ENCODE peak calls at places on chromosomes 5 and 9, in five cellular contexts. J is IMR-90, C is choroid plexus epithelial cell, Q is tibial artery, N is breast epithelium. W is an unnamed sample.

GRCh38 chr5:156438076-156438475 is 111.1 kb downstream of the SGCD start:
- DNase-seq in Q (no peak), J (no peak), C (no peak), N (no peak), W (no peak)

GRCh38 chr5:73447234-73448071 is 1.1 kb downstream of the FOXD1 start:
- DNase-seq in C (peak), N (no peak), J (peak), Q (no peak), W (no peak)

GRCh38 chr5:169071-169727 is 22.1 kb upstream of the LRRC14B start:
- DNase-seq in N (peak), Q (peak), C (peak), J (peak), W (peak)

GRCh38 chr5:150137168-150137957 is 18.3 kb downstream of the PDGFRB start:
- DNase-seq in J (peak), N (no peak), C (peak), Q (no peak), W (no peak)

GRCh38 chr5:138824516-138824915 is 50.6 kb downstream of the LRRTM2 start:
- DNase-seq in C (no peak), J (peak), Q (no peak), N (no peak), W (no peak)

GRCh38 chr9:128689293-128689770 is 310 bp downstream of the SET start:
- DNase-seq in Q (peak), J (no peak), N (peak), C (no peak), W (no peak)

GRCh38 chr9:125574136-125574877 is 132.7 kb downstream of the MAPKAP1 start:
- DNase-seq in J (no peak), C (no peak), N (no peak), Q (no peak), W (no peak)

GRCh38 chr9:115883467-115884329 is 269.9 kb upstream of the PAPPA start:
- DNase-seq in N (peak), Q (no peak), J (peak), C (peak), W (no peak)

GRCh38 chr5:8993031-8993430 is 552.8 kb downstream of the SEMA5A start:
- DNase-seq in C (peak), J (no peak), N (no peak), Q (no peak), W (no peak)

GRCh38 chr5:150022163-150022540 is 21.6 kb downstream of the HMGXB3 start:
- DNase-seq in Q (no peak), C (peak), J (peak), N (no peak), W (no peak)

GRCh38 chr5:3595102-3595961 is at the start of gene IRX1:
- DNase-seq in N (peak), J (no peak), C (no peak), Q (no peak), W (no peak)

GRCh38 chr5:119274767-119275130 is 81.1 kb upstream of the TNFAIP8 start:
- DNase-seq in N (no peak), Q (no peak), J (peak), C (peak), W (no peak)

GRCh38 chr5:118687671-118688621 is 300.4 kb downstream of the DTWD2 start:
- DNase-seq in N (no peak), Q (no peak), C (peak), J (no peak), W (no peak)

GRCh38 chr5:116521173-116521872 is 53.3 kb downstream of the SEMA6A start:
- DNase-seq in J (no peak), Q (no peak), C (no peak), N (no peak), W (no peak)

GRCh38 chr5:8517461-8517860 is 648.5 kb downstream of the MTRR start:
- DNase-seq in C (peak), J (peak), N (no peak), Q (no peak), W (no peak)

GRCh38 chr5:110757118-110757729 is 18.4 kb downstream of the SLC25A46 start:
- DNase-seq in C (peak), J (peak), Q (no peak), N (no peak), W (no peak)

GRCh38 chr9:3962467-3962866 is 337.4 kb downstream of the GLIS3 start:
- DNase-seq in Q (no peak), C (peak), J (peak), N (no peak), W (no peak)

GRCh38 chr9:32426278-32426939 is 42.0 kb downstream of the ACO1 start:
- DNase-seq in J (peak), C (peak), N (no peak), Q (no peak), W (no peak)

GRCh38 chr9:130693101-130693425 is 517 bp upstream of the EXOSC2 start:
- DNase-seq in J (no peak), Q (no peak), C (no peak), N (no peak), W (no peak)

GRCh38 chr9:130693426-130694191 is at the start of gene EXOSC2:
- DNase-seq in Q (peak), J (peak), C (peak), N (peak), W (peak)

GRCh38 chr9:130694205-130694604 is 625 bp downstream of the EXOSC2 start:
- DNase-seq in J (no peak), C (no peak), N (no peak), Q (no peak), W (no peak)

GRCh38 chr9:130689937-130690700 is 3.5 kb upstream of the EXOSC2 start:
- DNase-seq in N (peak), J (peak), C (peak), Q (peak), W (no peak)

GRCh38 chr9:130692365-130692764 is 1.2 kb upstream of the EXOSC2 start:
- DNase-seq in Q (no peak), N (no peak), C (peak), J (no peak), W (no peak)
- TF ChIP-seq CTCF in Q (no peak), N (no peak), C (peak), J (peak), W (no peak)

DNA sequence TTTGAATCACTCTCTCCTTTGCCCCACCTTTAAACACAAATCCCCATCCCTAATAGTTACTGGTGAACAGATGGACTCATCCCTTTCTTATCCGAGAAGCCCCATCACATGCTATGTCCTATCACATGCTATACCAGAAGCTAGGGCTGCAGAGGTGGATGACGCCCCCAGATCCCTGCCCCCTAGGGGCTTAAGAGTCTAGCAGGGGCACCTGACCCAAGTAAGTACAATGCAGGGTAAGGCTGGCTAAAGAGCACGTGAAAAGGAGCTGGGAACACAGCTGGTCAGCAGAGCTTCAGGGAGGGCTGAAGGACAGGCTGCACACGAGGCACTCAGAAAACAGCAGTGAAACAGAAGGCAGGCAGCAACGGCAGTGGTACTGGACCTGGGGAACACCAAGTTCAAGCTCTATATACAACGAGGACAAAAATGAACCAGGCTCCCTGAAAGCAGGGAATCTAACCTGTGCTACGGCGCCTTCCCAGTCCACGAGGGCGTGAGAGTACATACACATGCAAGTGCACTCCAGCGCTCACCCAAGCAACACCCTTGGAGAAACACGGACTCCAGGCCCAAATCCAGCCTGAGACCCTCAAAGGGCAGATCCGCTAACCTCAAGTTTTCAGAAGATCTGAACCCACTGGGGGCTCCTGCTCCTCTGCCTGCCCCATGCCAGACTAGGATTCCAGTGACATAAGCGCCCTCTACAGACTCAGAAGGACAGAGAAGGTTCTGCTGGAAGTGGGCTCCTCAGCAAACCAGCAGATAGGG is 57.5 kb downstream of the PSMB7 start:
- DNase-seq in J (no peak), Q (no peak), C (peak), N (no peak), W (no peak)
- TF ChIP-seq CTCF in J (no peak), Q (no peak), C (peak), N (no peak), W (no peak)

DNA sequence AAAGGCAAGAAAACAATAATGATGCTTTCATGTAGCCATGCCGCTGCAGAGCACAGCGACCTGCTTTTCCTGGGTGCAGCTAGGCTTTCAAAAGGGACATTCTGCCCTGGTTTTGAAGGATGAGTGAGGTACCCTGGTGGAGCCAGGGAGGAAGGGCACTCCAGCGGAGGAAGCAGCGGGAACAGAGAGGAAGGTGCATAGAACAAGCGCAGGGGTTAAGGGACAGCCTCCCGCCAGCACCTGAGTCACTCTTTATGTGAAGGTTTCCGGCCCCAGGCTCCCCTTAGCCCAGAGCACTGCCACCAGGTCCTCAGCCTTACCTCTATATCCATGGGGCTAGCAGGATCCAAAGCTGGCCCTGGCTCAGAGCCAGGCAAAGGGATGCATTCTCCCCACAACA is 221.1 kb downstream of the CDK5RAP2 start:
- DNase-seq in N (no peak), Q (no peak), J (no peak), C (no peak), W (no peak)
- TF ChIP-seq CTCF in N (no peak), Q (no peak), J (no peak), C (no peak), W (no peak)

DNA sequence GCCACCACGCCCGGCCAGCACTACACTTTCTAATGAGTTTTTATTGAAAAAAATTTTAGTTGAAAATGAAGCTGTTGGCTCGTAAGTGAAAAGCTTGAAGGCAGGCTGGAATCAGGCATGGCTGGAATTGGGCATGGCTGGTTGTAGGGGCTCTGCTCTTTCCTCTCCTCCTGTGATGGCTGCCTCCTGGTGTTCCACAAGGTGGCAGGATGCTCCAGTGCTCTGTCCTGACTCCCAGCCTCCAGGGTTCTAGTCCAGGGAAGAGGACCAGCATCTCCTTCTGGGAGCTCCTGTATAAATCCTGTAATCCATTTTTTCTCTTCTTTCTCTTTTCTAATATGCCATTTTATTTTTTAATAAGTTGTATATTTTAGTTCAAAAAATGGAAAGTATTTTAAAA is 57.2 kb upstream of the DHFR start:
- DNase-seq in N (no peak), Q (no peak), J (peak), C (peak), W (no peak)
- TF ChIP-seq CTCF in N (no peak), Q (no peak), J (peak), C (peak), W (no peak)

GRCh38 chr5:131786900-131787692 is 9.7 kb downstream of the FNIP1 start:
- DNase-seq in J (no peak), C (no peak), Q (no peak), N (no peak), W (no peak)

GRCh38 chr5:131786036-131786435 is 10.8 kb downstream of the FNIP1 start:
- DNase-seq in J (no peak), N (no peak), Q (no peak), C (no peak), W (no peak)

GRCh38 chr5:131783874-131784273 is 12.9 kb downstream of the FNIP1 start:
- DNase-seq in C (no peak), J (no peak), N (no peak), Q (no peak), W (no peak)

GRCh38 chr5:131783357-131783756 is 13.5 kb downstream of the FNIP1 start:
- DNase-seq in N (no peak), Q (no peak), C (no peak), J (no peak), W (no peak)

DNA sequence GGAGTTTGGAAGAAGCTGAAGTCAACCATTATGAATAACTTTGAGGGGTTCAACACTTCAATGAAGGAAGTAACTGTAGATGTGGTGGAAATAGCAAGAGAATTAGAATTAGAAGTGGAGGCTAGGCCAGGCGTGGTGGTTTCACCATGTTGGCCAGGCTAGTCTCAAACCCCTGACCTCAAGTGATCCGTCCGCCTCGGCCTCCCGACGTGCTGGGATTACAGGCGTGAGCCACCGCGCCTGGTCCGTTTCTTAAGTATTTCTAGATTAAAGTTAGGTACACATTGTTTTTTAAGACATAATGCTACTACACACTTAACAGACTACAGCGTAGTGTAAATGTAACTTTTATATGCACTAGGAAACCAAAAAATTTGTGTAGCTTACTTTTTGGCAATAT is 14.1 kb downstream of the FNIP1 start:
- DNase-seq in Q (no peak), J (no peak), N (no peak), C (no peak), W (no peak)
- TF ChIP-seq CTCF in Q (no peak), J (no peak), N (no peak), C (no peak), W (no peak)

DNA sequence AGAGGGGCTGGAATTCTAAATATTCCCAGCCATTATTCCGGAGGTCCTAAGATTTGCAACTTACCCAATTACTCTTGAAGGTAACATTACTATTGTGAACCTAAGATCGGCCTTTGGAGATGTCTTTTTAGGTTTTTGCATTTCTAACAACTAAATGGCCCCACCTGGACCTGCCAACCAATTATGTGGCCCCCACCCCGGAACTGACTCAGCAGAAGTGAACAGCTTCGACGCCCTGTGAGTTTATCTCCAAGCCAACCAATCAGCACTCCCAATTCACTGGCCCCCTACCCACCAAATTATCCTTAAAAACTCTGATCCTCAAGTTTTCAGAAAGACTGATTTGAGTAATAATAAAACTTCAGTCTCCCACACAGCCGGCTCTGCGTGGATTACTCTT is 62.9 kb downstream of the NEURL1B start:
- DNase-seq in N (no peak), Q (no peak), C (no peak), J (no peak), W (no peak)
- TF ChIP-seq CTCF in N (no peak), Q (no peak), C (no peak), J (no peak), W (no peak)